ENCODE peak calls at places on chromosome 16, in eight cellular contexts. C, A, M, U, H, S, X and Y are unnamed samples. For H3K4me1, the result is how much of the 10 kb centered on the place peaks cover.

GRCh38 chr16:88442435-88442810 is 10.7 kb upstream of the ZFPM1 start:
- DNase-seq in C (no peak), A (no peak), M (no peak), U (no peak), H (no peak), S (no peak), X (no peak), Y (no peak)

GRCh38 chr16:69444873-69445517 is 20.6 kb downstream of the CYB5B start:
- DNase-seq in C (no peak), A (no peak), M (no peak), U (no peak), H (no peak), S (no peak), X (no peak), Y (no peak)

GRCh38 chr16:57318240-57318970 is 33.9 kb upstream of the PLLP start:
- DNase-seq in C (peak), A (no peak), M (no peak), U (no peak), H (no peak), S (no peak), X (no peak), Y (no peak)

GRCh38 chr16:66212426-66212825 is 154.1 kb upstream of the CDH5 start:
- DNase-seq in C (no peak), A (no peak), M (no peak), U (no peak), H (no peak), S (no peak), X (no peak), Y (no peak)

GRCh38 chr16:3610698-3611144 is 685 bp downstream of the SLX4 start:
- DNase-seq in C (no peak), A (no peak), M (no peak), U (no peak), H (no peak), S (no peak), X (no peak), Y (no peak)

GRCh38 chr16:88406096-88407041 is 23.6 kb downstream of the ZNF469 start:
- DNase-seq in C (no peak), A (no peak), M (no peak), U (no peak), H (no peak), S (no peak), X (no peak), Y (no peak)

GRCh38 chr16:74501484-74502479 is 80.5 kb upstream of the CLEC18B start:
- DNase-seq in C (no peak), A (no peak), M (no peak), U (no peak), H (no peak), S (no peak), X (no peak), Y (no peak)

GRCh38 chr16:17802566-17802965 is 331.8 kb upstream of the XYLT1 start:
- DNase-seq in C (no peak), A (no peak), M (no peak), U (no peak), H (no peak), S (no peak), X (no peak), Y (no peak)

GRCh38 chr16:72222503-72222902 is 50.5 kb upstream of the PMFBP1 start:
- DNase-seq in C (no peak), A (no peak), M (no peak), U (no peak), H (no peak), S (no peak), X (no peak), Y (no peak)

GRCh38 chr16:21279501-21279900 is 1.4 kb upstream of the CRYM start:
- DNase-seq in C (no peak), A (no peak), M (no peak), U (no peak), H (no peak), S (no peak), X (no peak), Y (no peak)

GRCh38 chr16:24966031-24966430 is 49.1 kb downstream of the ARHGAP17 start:
- DNase-seq in C (no peak), A (no peak), M (no peak), U (no peak), H (no peak), S (no peak), X (no peak), Y (no peak)

GRCh38 chr16:50263940-50264929 is 2.1 kb upstream of the ADCY7 start:
- DNase-seq in C (no peak), A (no peak), M (no peak), U (no peak), H (no peak), S (peak), X (no peak), Y (no peak)
- H3K4me1 ChIP-seq in C (under half), A (under half), M (under half), U (half or more), H (under half), S (under half), X (under half), Y (under half)

GRCh38 chr16:48745541-48745940 is 135.6 kb upstream of the N4BP1 start:
- DNase-seq in C (no peak), A (no peak), M (no peak), U (no peak), H (no peak), S (no peak), X (no peak), Y (no peak)
- TF ChIP-seq CTCF in C (no peak), A (no peak), M (no peak), U (no peak), H (no peak), S (no peak), X (no peak), Y (no peak)

GRCh38 chr16:85999778-86000177 is 100.8 kb downstream of the IRF8 start:
- DNase-seq in C (peak), A (no peak), M (no peak), U (no peak), H (no peak), S (no peak), X (no peak), Y (no peak)
- H3K4me1 ChIP-seq in C (under half), A (under half), M (under half), U (under half), H (under half), S (under half), X (under half), Y (under half)

GRCh38 chr16:81873843-81874752 is 95.0 kb downstream of the PLCG2 start:
- DNase-seq in C (no peak), A (peak), M (peak), U (peak), H (peak), S (no peak), X (peak), Y (peak)
- TF ChIP-seq CTCF in C (peak), A (peak), M (peak), U (peak), H (peak), S (peak), X (peak), Y (peak)